ENCODE peak calls at places on chromosomes 4 and X, in seven cellular contexts. B is cardiac fibroblast; T is kidney; Z is activated CD8-positive, alpha-beta memory T cell treated with anti-CD3 and anti-CD28 coated beads for 4 hours; I is ELR; A is stimulated activated CD4-positive, alpha-beta T cell treated with anti-CD3 and anti-CD28 coated beads, Interleukin-4, amount 100 ng/mL, for 48 hours; R is activated CD4-positive, alpha-beta T cell treated with anti-CD3 and anti-CD28 coated beads, Interleukin-2, amount 50 U/mL, for 1 hour. P is an unnamed sample.

GRCh38 chr4:134848681-134849080 is 647.1 kb upstream of the PABPC4L start:
- DNase-seq in T (no peak), A (no peak), I (no peak), Z (no peak), B (no peak), R (no peak), P (no peak)

GRCh38 chr4:139083533-139084424 is 68.2 kb downstream of the NOCT start:
- DNase-seq in A (peak), I (peak), Z (peak), B (peak), T (peak), R (peak), P (peak)

GRCh38 chrX:103878466-103879151 is 46.6 kb upstream of the RAB9B start:
- DNase-seq in Z (no peak), R (no peak), T (no peak), B (peak), A (no peak), I (peak), P (peak)

GRCh38 chrX:56429581-56429980 is 133.8 kb upstream of the UBQLN2 start:
- DNase-seq in I (no peak), A (no peak), T (no peak), Z (no peak), R (no peak), B (no peak), P (no peak)

GRCh38 chr4:40843696-40844095 is 93.9 kb downstream of the NSUN7 start:
- DNase-seq in A (peak), R (peak), B (no peak), Z (no peak), T (no peak), I (peak), P (no peak)

GRCh38 chr4:107900067-107900466 is 31.3 kb upstream of the CYP2U1 start:
- DNase-seq in Z (no peak), T (no peak), I (peak), B (no peak), R (no peak), A (no peak), P (no peak)

GRCh38 chrX:8447367-8447766 is 17.3 kb upstream of the VCX3B start:
- DNase-seq in Z (no peak), I (no peak), T (no peak), A (no peak), B (no peak), R (no peak), P (no peak)

GRCh38 chr4:109254845-109255244 is 47.6 kb downstream of the COL25A1 start:
- DNase-seq in A (no peak), Z (no peak), I (no peak), R (no peak), B (no peak), T (no peak), P (no peak)

GRCh38 chr4:168511780-168512467 is 15.1 kb downstream of the PALLD start:
- DNase-seq in A (peak), T (no peak), Z (peak), I (no peak), R (peak), B (no peak), P (no peak)

GRCh38 chr4:40479378-40479777 is 144.2 kb downstream of the CHRNA9 start:
- DNase-seq in R (no peak), T (no peak), I (peak), Z (no peak), B (no peak), A (no peak), P (no peak)

GRCh38 chr4:38050560-38051350 is 90.6 kb downstream of the PTTG2 start:
- DNase-seq in R (no peak), A (no peak), T (no peak), B (peak), Z (no peak), I (no peak), P (no peak)

GRCh38 chr4:61277785-61278184 is 77.7 kb downstream of the ADGRL3 start:
- DNase-seq in T (no peak), A (no peak), B (no peak), Z (no peak), R (no peak), I (no peak), P (no peak)

GRCh38 chrX:108447303-108447702 is 7.7 kb downstream of the COL4A5 start:
- DNase-seq in I (peak), R (no peak), Z (no peak), T (no peak), A (no peak), B (no peak), P (no peak)

GRCh38 chr4:67104145-67104544 is 441.2 kb downstream of the CENPC start:
- DNase-seq in I (no peak), Z (no peak), R (no peak), T (no peak), A (no peak), B (no peak), P (no peak)

GRCh38 chrX:153829799-153830631 is at the start of gene PDZD4:
- DNase-seq in Z (no peak), A (no peak), R (no peak), B (no peak), I (no peak), T (no peak), P (no peak)

GRCh38 chrX:71626576-71626975 is 8.3 kb upstream of the CXCR3 start:
- DNase-seq in R (no peak), B (no peak), Z (no peak), T (no peak), A (no peak), I (no peak), P (no peak)